ENCODE peak calls at places on chromosomes 4 and X, in four cellular contexts. One of them, this sample, is unnamed.

GRCh38 chr4:7075962-7076693 is 8.3 kb upstream of the GRPEL1 start:
- DNase-seq in HEK293T: no peak
- DNase-seq in WTC11: no peak
- DNase-seq in K562: no peak
- DNase-seq in this sample: peak

GRCh38 chr4:53997901-53998300 is 66.5 kb downstream of the CHIC2 start:
- DNase-seq in WTC11: no peak
- DNase-seq in HEK293T: no peak
- DNase-seq in K562: no peak
- DNase-seq in this sample: no peak

GRCh38 chrX:135295238-135295943 is 13.9 kb upstream of the ETDC start:
- DNase-seq in HEK293T: no peak
- DNase-seq in WTC11: peak
- DNase-seq in K562: no peak
- DNase-seq in this sample: no peak

GRCh38 chr4:139028191-139028661 is 12.6 kb downstream of the NOCT start:
- DNase-seq in WTC11: peak
- DNase-seq in HEK293T: no peak
- DNase-seq in K562: no peak
- DNase-seq in this sample: no peak

GRCh38 chrX:29040160-29040559 is 452.9 kb downstream of the IL1RAPL1 start:
- DNase-seq in K562: no peak
- DNase-seq in WTC11: no peak
- DNase-seq in HEK293T: no peak
- DNase-seq in this sample: no peak

GRCh38 chr4:176883681-176884418 is 91.1 kb upstream of the VEGFC start:
- DNase-seq in K562: no peak
- DNase-seq in WTC11: no peak
- DNase-seq in HEK293T: no peak
- DNase-seq in this sample: no peak

GRCh38 chr4:140884431-140885058 is 128.4 kb upstream of the TBC1D9 start:
- DNase-seq in K562: peak
- DNase-seq in HEK293T: peak
- DNase-seq in WTC11: peak
- DNase-seq in this sample: peak

GRCh38 chr4:140243345-140243753 is 89.4 kb upstream of the MAML3 start:
- DNase-seq in HEK293T: no peak
- DNase-seq in K562: no peak
- DNase-seq in WTC11: no peak
- DNase-seq in this sample: no peak

GRCh38 chr4:186622788-186623464 is 67.6 kb upstream of the MTNR1A start:
- DNase-seq in HEK293T: no peak
- DNase-seq in WTC11: no peak
- DNase-seq in K562: no peak
- DNase-seq in this sample: no peak

GRCh38 chr4:8854016-8854415 is 17.6 kb downstream of the HMX1 start:
- DNase-seq in HEK293T: no peak
- DNase-seq in K562: no peak
- DNase-seq in WTC11: no peak
- DNase-seq in this sample: no peak

GRCh38 chr4:152342293-152342692 is 193.6 kb downstream of the FBXW7 start:
- DNase-seq in WTC11: no peak
- DNase-seq in HEK293T: no peak
- DNase-seq in K562: no peak
- DNase-seq in this sample: peak

GRCh38 chr4:123405212-123405856 is 8.7 kb downstream of the SPRY1 start:
- DNase-seq in HEK293T: no peak
- DNase-seq in K562: no peak
- DNase-seq in WTC11: no peak
- DNase-seq in this sample: no peak

GRCh38 chrX:133232331-133232730 is 14.2 kb upstream of the TFDP3 start:
- DNase-seq in K562: no peak
- DNase-seq in WTC11: no peak
- DNase-seq in HEK293T: no peak
- DNase-seq in this sample: no peak

GRCh38 chr4:76562851-76563803 is 128.1 kb downstream of the SHROOM3 start:
- DNase-seq in HEK293T: no peak
- DNase-seq in WTC11: no peak
- DNase-seq in K562: no peak
- DNase-seq in this sample: peak

GRCh38 chrX:146238173-146238572 is 420.5 kb downstream of the SLITRK2 start:
- DNase-seq in WTC11: no peak
- DNase-seq in HEK293T: no peak
- DNase-seq in K562: no peak
- DNase-seq in this sample: no peak

GRCh38 chrX:140701480-140701879 is 8.1 kb upstream of the LINC00632 start:
- DNase-seq in HEK293T: peak
- DNase-seq in K562: no peak
- DNase-seq in WTC11: no peak
- DNase-seq in this sample: no peak

GRCh38 chrX:30627818-30628652 is 25.2 kb upstream of the GK start:
- DNase-seq in HEK293T: no peak
- DNase-seq in K562: no peak
- DNase-seq in WTC11: no peak
- DNase-seq in this sample: peak

GRCh38 chrX:13293700-13294099 is 26.2 kb downstream of the ATXN3L start:
- DNase-seq in K562: no peak
- DNase-seq in HEK293T: peak
- DNase-seq in WTC11: no peak
- DNase-seq in this sample: no peak

DNA sequence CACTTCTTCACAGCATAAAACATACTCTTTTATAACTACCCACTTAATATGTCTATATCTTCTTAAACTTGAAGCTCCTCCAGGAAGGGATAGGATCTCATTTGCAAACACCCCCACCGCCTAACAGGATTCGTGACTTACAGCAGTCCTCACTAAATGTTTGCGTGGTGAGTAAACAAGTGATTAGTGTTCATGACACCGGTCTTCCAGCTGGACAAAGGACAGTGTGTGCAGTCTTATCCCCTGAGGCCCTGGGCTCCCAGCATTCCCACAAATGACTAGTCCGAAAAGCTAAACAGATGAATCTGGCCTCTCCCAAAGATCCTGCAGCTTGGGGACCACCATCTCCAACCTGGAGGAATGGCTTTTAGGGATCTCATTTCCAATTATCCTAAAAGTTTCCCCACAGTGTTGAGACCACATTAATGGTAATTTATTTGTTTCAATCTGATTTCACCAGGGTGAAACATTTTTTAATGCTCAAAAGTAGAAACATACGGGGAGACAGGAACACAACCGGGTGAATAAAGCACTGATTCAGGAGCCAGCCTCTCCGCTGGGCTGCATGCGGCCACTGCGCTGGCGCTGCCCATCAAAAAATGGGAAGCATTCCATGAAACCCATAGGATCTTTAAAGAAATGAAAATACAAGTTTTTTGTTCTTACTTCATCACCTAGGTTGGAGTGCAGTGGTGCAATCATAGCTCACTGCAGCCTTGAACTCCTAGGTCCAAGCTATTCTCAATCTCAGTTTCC is 69.2 kb downstream of the HADH start:
- DNase-seq in HEK293T: no peak
- DNase-seq in WTC11: no peak
- DNase-seq in K562: peak
- DNase-seq in this sample: peak
- TF ChIP-seq ELF4 in HEK293T: no peak
- TF ChIP-seq ELF4 in WTC11: no peak
- TF ChIP-seq ELF4 in K562: no peak
- TF ChIP-seq ELF4 in this sample: no peak

DNA sequence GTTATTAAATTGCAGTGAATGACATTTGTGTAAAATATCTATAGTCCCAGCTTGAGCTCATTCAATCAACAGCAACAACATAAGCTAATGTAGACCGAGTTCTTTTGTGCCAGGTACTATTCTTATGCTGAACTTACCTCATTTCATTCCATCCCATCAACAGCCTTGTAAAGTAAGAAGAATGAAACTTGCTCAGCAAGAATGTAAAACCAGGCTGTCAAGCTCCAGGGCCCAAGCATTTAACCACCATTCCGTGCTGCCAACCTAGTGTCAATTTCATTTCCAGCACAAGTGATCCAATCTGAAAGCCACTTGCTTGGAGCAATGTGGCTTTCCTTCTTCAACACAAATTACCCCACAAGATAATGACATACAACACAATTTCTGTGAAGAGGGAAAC is 36.6 kb downstream of the RASSF6 start:
- DNase-seq in WTC11: no peak
- DNase-seq in K562: no peak
- DNase-seq in HEK293T: no peak
- DNase-seq in this sample: no peak
- TF ChIP-seq ELF4 in WTC11: no peak
- TF ChIP-seq ELF4 in K562: no peak
- TF ChIP-seq ELF4 in HEK293T: no peak
- TF ChIP-seq ELF4 in this sample: no peak

DNA sequence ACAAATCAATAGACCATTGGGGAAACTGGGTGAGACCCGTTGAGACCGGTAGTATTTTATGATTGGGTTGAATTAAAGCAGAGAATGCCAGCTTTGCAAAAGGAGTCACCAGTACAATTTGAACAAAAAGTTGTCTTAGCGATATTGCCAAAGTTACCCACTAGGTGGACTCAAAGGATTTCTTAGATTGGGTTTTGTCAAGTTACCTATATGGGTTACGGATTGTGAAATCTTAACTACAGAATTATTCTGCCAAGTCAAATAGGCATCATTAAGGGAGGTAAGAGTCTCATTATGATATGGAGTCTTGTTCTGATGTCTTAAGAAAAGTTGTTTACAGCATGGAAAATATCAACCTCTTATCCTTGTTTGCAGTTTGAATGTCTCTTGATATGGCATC is 15.0 kb upstream of the CT47A1 start:
- DNase-seq in WTC11: no peak
- DNase-seq in K562: no peak
- DNase-seq in HEK293T: peak
- DNase-seq in this sample: peak
- TF ChIP-seq ELF4 in WTC11: no peak
- TF ChIP-seq ELF4 in K562: no peak
- TF ChIP-seq ELF4 in HEK293T: no peak
- TF ChIP-seq ELF4 in this sample: no peak

GRCh38 chr4:3338976-3339531 is 46.2 kb downstream of the RGS12 start:
- DNase-seq in HEK293T: no peak
- DNase-seq in K562: no peak
- DNase-seq in WTC11: no peak
- DNase-seq in this sample: no peak

GRCh38 chr4:3339566-3339965 is 46.7 kb downstream of the RGS12 start:
- DNase-seq in WTC11: no peak
- DNase-seq in K562: no peak
- DNase-seq in HEK293T: no peak
- DNase-seq in this sample: no peak

GRCh38 chr4:3340703-3341088 is 47.9 kb downstream of the RGS12 start:
- DNase-seq in HEK293T: peak
- DNase-seq in K562: no peak
- DNase-seq in WTC11: no peak
- DNase-seq in this sample: no peak

GRCh38 chr4:3341760-3342159 is 48.9 kb downstream of the RGS12 start:
- DNase-seq in WTC11: no peak
- DNase-seq in HEK293T: peak
- DNase-seq in K562: peak
- DNase-seq in this sample: no peak

DNA sequence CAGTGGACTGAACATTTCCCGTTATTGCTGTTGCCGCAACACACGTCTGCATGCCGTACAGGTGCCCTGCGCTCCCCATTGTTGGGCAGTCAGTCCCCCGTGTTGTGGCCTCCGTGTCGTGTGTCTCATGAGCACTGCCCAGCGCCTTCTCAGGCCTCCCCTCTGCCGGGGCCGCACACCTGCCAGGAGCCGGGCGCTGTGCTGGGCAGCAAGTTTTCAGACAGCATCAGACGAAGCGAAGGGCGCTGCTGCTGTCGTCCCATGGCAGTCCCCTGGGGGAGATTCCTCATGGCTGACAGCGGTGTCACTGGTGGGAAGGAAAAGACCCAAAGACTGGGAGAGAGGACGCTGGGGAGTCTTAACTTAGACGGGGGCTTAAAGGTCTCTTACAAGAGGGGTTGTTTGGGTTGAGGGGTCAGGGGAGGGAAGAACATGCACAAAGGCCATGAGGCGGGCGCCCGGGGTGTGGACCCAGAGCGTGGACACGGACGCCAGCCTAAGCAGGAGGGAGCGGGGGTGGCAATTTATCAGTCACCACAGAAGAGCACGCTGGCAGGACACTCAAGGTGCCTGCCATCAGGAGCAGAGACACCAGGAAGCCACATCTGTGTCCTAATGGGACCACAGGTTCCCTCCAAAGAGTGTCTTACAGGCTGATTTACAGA is 47.3 kb downstream of the RGS12 start:
- DNase-seq in HEK293T: no peak
- DNase-seq in K562: no peak
- DNase-seq in WTC11: no peak
- DNase-seq in this sample: no peak
- TF ChIP-seq ELF4 in HEK293T: no peak
- TF ChIP-seq ELF4 in K562: no peak
- TF ChIP-seq ELF4 in WTC11: no peak
- TF ChIP-seq ELF4 in this sample: no peak